ENCODE peak calls at places on chromosomes 3 and 15, in five cellular contexts. J, V, T, P and X are unnamed samples.

GRCh38 chr3:152960684-152961083 is 125.8 kb downstream of the P2RY1 start:
- DNase-seq in V (peak; percentile 14), J (no peak), T (peak; percentile 56), P (no peak), X (no peak)

GRCh38 chr15:64877435-64877834 is 34.3 kb upstream of the ANKDD1A start:
- DNase-seq in T (no peak), P (peak; percentile 88), J (peak; percentile 65), V (peak; percentile 47), X (no peak)

GRCh38 chr15:55588070-55588817 is at the start of gene PYGO1:
- DNase-seq in J (no peak), V (peak; percentile 58), T (peak; percentile 64), P (peak; percentile 80), X (peak; percentile 77)

GRCh38 chr3:170914690-170915089 is 6.3 kb upstream of the EIF5A2 start:
- DNase-seq in J (no peak), V (peak; percentile 18), T (no peak), P (no peak), X (no peak)

GRCh38 chr15:72271895-72272212 is 500 bp downstream of the PARP6 start:
- DNase-seq in P (no peak), T (peak; percentile 27), J (no peak), V (peak; percentile 19), X (no peak)

GRCh38 chr3:23611737-23612295 is 193.9 kb upstream of the UBE2E1 start:
- DNase-seq in J (no peak), P (peak; percentile 87), V (peak; percentile 82), T (no peak), X (no peak)

GRCh38 chr3:59451041-59451763 is 401.4 kb upstream of the CFAP20DC start:
- DNase-seq in V (no peak), P (no peak), T (no peak), J (peak; percentile 76), X (peak; percentile 46)

GRCh38 chr3:139564290-139564861 is 24.8 kb upstream of the RBP1 start:
- DNase-seq in P (no peak), V (peak; percentile 10), J (no peak), T (peak; percentile 34), X (no peak)

GRCh38 chr3:177410734-177411133 is 213.5 kb upstream of the TBL1XR1 start:
- DNase-seq in J (no peak), P (no peak), T (no peak), V (no peak), X (no peak)

GRCh38 chr3:194407423-194407822 is 8.4 kb upstream of the GP5 start:
- DNase-seq in T (no peak), P (no peak), J (no peak), V (peak; percentile 60), X (no peak)

GRCh38 chr3:28050895-28051294 is 190.5 kb upstream of the CMC1 start:
- DNase-seq in T (peak; percentile 97), V (peak; percentile 86), P (no peak), J (peak; percentile 74), X (no peak)

GRCh38 chr3:20104167-20104661 is 64.0 kb downstream of the KAT2B start:
- DNase-seq in T (no peak), J (peak; percentile 57), V (no peak), P (no peak), X (peak; percentile 15)

GRCh38 chr15:55224892-55225291 is 28.2 kb upstream of the RSL24D1 start:
- DNase-seq in J (no peak), P (no peak), T (no peak), V (peak; percentile 26), X (no peak)

GRCh38 chr3:128482857-128483656 is 9.9 kb downstream of the GATA2 start:
- DNase-seq in T (no peak), V (peak; percentile 70), P (peak; percentile 63), J (no peak), X (no peak)

GRCh38 chr15:65184305-65184943 is 718 bp downstream of the CLPX start:
- DNase-seq in V (peak; percentile 65), J (peak; percentile 82), T (peak; percentile 69), P (peak; percentile 77), X (peak; percentile 47)

GRCh38 chr3:69012111-69012835 is 1.2 kb downstream of the EOGT start:
- DNase-seq in J (no peak), T (peak; percentile 82), V (peak; percentile 25), P (no peak), X (no peak)

GRCh38 chr3:122621112-122621511 is 43.7 kb downstream of the PARP15 start:
- DNase-seq in J (no peak), T (no peak), P (no peak), V (no peak), X (peak; percentile 21)

GRCh38 chr3:149151843-149152242 is 22.4 kb downstream of the HPS3 start:
- DNase-seq in P (no peak), J (no peak), T (no peak), V (peak; percentile 59), X (no peak)

DNA sequence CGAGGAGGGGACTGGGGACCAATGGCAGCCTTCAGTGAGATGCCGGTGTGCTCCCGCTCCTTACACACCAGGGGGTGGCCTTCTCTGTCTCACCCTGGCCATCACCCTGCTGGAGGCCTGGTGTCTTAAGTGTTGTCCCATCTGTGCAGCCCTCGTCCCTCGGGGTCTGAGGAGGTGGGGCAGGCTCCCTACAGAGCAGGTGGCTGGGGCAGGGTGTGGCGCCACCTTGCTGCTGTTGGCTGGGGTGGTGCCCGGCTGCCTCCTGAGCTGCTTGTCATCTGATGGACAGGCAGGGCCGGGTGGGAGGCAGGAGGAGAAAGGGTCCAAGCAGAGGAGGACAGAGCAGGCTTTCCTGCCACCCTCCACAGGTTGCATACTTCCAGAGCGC is 25.9 kb downstream of the PTPN23 start:
- DNase-seq in J (no peak), T (no peak), P (no peak), V (no peak), X (no peak)
- TF ChIP-seq CTCF in J (no peak), T (no peak), P (no peak), V (no peak), X (no peak)

GRCh38 chr3:901953-902778 is 190.7 kb upstream of the CNTN6 start:
- DNase-seq in V (peak; percentile 37), J (no peak), P (no peak), T (peak; percentile 5), X (peak; percentile 15)
- TF ChIP-seq CTCF in V (peak; percentile 19), J (peak; percentile 23), P (peak; percentile 11), T (peak; percentile 15), X (peak; percentile 44)

GRCh38 chr15:57654136-57654845 is 52.2 kb upstream of the POLR2M start:
- DNase-seq in P (no peak), J (no peak), V (peak; percentile 55), T (peak; percentile 51), X (no peak)
- TF ChIP-seq CTCF in P (no peak), J (no peak), V (no peak), T (no peak), X (no peak)

DNA sequence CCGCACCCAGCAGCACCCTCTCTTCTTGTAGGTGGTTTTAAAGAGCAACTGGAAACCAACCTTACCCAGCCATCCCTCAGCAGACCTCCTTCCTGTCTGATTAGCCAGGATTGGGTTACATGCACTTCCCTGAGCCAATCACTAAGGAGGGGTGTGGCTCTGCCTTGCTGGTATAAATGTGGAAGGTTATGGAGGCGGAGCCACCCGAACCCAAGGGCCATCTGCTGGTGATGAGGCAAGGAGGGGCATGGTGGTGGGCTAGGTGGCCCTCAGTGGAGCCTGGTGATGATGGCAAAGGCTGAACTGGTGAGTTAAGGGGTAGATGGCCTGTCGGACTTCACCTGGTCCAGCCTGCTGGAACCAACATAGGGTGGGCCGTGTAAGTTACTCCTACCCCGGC is 39.8 kb downstream of the CCDC33 start:
- DNase-seq in T (peak; percentile 22), P (peak; percentile 55), J (no peak), V (no peak), X (peak; percentile 39)
- TF ChIP-seq CTCF in T (no peak), P (no peak), J (no peak), V (no peak), X (no peak)

DNA sequence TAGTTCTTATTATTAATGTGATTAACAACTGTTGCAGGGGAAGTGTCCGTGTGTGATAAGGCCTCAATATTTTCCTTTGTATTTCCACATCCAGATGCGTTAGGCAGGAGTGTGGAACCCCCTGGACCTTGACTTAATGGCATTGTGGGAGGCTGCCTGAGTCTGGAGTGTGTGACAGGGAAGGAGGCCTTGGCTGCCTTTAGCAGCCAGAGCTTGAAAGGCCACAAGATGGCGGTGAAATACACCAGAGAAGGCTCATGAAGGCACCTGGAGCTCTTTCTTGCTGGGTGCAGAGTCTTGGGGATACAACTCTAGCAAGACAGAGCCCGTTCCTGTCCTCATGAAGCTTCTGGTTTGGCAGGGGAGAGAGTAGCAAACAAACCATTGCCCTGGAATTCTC is 36.9 kb downstream of the POLR2M start:
- DNase-seq in T (peak; percentile 14), V (peak; percentile 25), J (no peak), P (no peak), X (no peak)
- TF ChIP-seq CTCF in T (no peak), V (no peak), J (no peak), P (peak; percentile 15), X (peak; percentile 18)

GRCh38 chr3:125045194-125045593 is 10.6 kb downstream of the HEG1 start:
- DNase-seq in J (no peak), V (peak; percentile 63), T (peak; percentile 58), P (no peak), X (no peak)

GRCh38 chr3:125048282-125048681 is 7.5 kb downstream of the HEG1 start:
- DNase-seq in J (no peak), T (no peak), P (no peak), V (no peak), X (no peak)

GRCh38 chr3:125042725-125043406 is 12.9 kb downstream of the HEG1 start:
- DNase-seq in V (peak; percentile 61), J (no peak), P (peak; percentile 78), T (no peak), X (no peak)

GRCh38 chr3:125043599-125044151 is 12.1 kb downstream of the HEG1 start:
- DNase-seq in J (no peak), V (no peak), P (peak; percentile 79), T (no peak), X (no peak)

GRCh38 chr3:125045965-125046364 is 9.8 kb downstream of the HEG1 start:
- DNase-seq in J (no peak), T (peak; percentile 31), V (peak; percentile 80), P (no peak), X (no peak)
- TF ChIP-seq CTCF in J (no peak), T (peak; percentile 9), V (peak; percentile 57), P (no peak), X (no peak)

DNA sequence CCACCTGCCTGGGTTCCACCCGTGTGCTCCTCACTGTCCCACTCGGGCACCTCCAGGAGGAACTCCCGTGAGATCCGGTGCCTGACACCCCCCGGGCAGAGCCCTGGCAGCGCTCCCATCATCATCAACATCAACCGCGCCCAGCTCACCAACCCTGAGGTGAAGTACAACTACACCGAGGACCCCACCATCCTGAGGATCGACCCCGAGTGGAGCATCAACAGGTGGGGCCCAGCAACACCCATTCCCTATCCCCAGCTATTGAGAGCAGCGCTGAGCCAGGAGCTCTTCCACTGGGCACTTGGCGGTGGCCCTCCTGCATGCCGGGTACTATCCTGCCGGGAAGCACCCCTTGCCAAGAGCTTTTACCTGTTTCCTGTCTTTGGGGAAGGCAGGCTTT is 33.5 kb downstream of the PLXNA1 start:
- DNase-seq in V (no peak), T (no peak), J (no peak), P (no peak), X (no peak)
- TF ChIP-seq CTCF in V (no peak), T (no peak), J (no peak), P (no peak), X (no peak)

DNA sequence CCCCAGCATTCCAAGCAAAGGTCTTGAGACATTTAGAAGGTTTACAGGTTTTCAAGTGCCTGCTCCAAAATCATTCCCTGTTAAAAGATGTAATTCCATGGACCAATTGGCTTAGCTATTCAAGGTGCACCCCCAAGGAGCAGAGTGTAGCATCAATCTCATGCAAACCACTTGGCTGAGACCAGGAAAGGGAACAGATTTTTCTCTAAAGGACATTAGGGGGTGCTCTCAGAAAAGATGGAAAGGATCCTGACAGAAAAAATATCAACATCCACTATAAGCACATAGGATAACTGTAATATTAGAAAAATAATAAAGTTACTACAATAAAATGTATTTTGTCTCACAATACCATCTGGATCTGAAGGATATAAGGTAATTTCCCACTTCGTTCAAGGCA is 328.0 kb upstream of the CDIN1 start:
- DNase-seq in J (no peak), V (no peak), T (no peak), P (no peak), X (no peak)
- TF ChIP-seq CTCF in J (no peak), V (no peak), T (no peak), P (no peak), X (no peak)